ENCODE peak calls at places on chromosomes 12 and 14, in eight cellular contexts. C, U, P, N, K, Q, S and W are unnamed samples.

GRCh38 chr12:65335021-65335714 is 56.7 kb downstream of the MSRB3 start:
- DNase-seq in Q (no peak), U (no peak), C (peak; percentile 73), P (no peak), N (no peak), K (no peak), S (no peak), W (no peak)

GRCh38 chr14:25394356-25394755 is 344.4 kb upstream of the STXBP6 start:
- DNase-seq in N (no peak), P (no peak), K (no peak), U (no peak), S (no peak), Q (no peak), C (no peak), W (no peak)

GRCh38 chr12:52043386-52044212 is 7.6 kb upstream of the NR4A1 start:
- DNase-seq in K (peak; percentile 86), C (peak; percentile 63), S (no peak), U (no peak), P (no peak), N (no peak), Q (peak; percentile 62), W (peak; percentile 88)

GRCh38 chr14:64946310-64947045 is 3.9 kb upstream of the GPX2 start:
- DNase-seq in Q (no peak), P (no peak), S (no peak), N (no peak), K (no peak), C (no peak), U (no peak), W (no peak)

GRCh38 chr12:31369712-31370521 is 44.0 kb upstream of the SINHCAF start:
- DNase-seq in Q (peak; percentile 52), K (peak; percentile 39), U (peak; percentile 51), C (peak; percentile 43), N (peak; percentile 76), P (no peak), S (no peak), W (peak; percentile 54)

GRCh38 chr14:106044949-106045596 is 518.7 kb downstream of the TMEM121 start:
- DNase-seq in U (no peak), N (no peak), Q (no peak), P (peak; percentile 40), S (peak; percentile 76), K (peak; percentile 25), C (no peak), W (peak; percentile 39)

GRCh38 chr12:127270193-127270592 is 996.8 kb upstream of the TMEM132C start:
- DNase-seq in S (no peak), K (no peak), Q (no peak), U (peak; percentile 36), C (no peak), P (no peak), N (no peak), W (no peak)

GRCh38 chr12:131007794-131008460 is 54.2 kb downstream of the ADGRD1 start:
- DNase-seq in N (no peak), U (no peak), C (no peak), K (no peak), Q (no peak), S (no peak), P (no peak), W (no peak)

GRCh38 chr14:52856139-52856538 is 64.7 kb upstream of the GNPNAT1 start:
- DNase-seq in Q (no peak), N (no peak), C (no peak), K (no peak), U (no peak), P (no peak), S (no peak), W (no peak)

GRCh38 chr14:20415723-20416622 is 2.7 kb upstream of the TEP1 start:
- DNase-seq in Q (no peak), U (no peak), S (no peak), N (no peak), K (peak; percentile 28), P (peak; percentile 43), C (no peak), W (no peak)

GRCh38 chr12:122788387-122788786 is 14.0 kb downstream of the CCDC62 start:
- DNase-seq in N (no peak), S (no peak), C (no peak), Q (no peak), U (no peak), P (no peak), K (no peak), W (no peak)

GRCh38 chr12:57008113-57008687 is 1.9 kb upstream of the ZBTB39 start:
- DNase-seq in U (no peak), S (no peak), C (no peak), P (peak; percentile 62), Q (no peak), N (no peak), K (no peak), W (no peak)

GRCh38 chr14:74737753-74738325 is 24.9 kb downstream of the FCF1 start:
- DNase-seq in S (no peak), N (no peak), K (no peak), U (no peak), P (no peak), C (no peak), Q (no peak), W (no peak)

DNA sequence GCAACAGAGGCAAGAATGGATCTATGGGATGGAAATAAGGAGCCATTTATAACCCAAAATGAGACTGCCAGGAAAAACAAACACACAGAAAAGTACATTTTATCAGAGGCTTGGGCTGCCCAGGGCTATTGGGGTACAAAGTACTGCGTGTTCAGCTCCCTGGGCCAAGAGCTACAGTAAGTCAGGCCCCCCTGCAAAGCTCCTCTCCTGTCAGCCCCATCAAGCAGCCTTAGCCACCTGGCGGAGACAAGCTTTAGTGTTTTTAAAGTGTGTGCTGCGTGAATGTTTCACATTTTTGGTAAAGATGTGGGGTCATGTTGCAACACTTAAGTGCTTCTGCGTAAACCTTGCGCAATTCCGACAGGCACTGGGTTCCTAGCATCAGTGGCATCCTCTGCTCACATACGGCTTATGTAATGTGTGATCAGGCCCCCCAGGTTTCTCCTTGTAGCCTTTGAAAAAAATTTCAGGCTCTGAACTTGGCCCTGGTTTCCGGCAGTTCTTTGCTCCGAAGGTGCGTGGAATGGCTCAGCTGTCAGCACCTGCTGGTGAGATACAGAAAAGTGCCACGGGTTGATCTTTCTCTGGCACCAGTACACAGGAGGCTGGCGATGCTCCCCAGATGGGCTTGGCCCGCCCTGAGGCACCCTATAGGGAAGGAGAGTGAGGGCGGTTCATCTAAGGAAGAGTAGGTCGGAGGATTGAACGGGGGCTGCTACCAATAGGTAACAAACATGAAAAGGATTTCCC is 198.7 kb upstream of the EEA1 start:
- DNase-seq in C (peak; percentile 27), N (peak; percentile 55), U (peak; percentile 81), P (peak; percentile 44), K (peak; percentile 84), Q (peak; percentile 85), S (peak; percentile 75), W (no peak)
- TF ChIP-seq CTCF in C (no peak), N (peak; percentile 43), U (no peak), P (peak; percentile 43), K (peak; percentile 81), Q (no peak), S (peak; percentile 43), W (no peak)

DNA sequence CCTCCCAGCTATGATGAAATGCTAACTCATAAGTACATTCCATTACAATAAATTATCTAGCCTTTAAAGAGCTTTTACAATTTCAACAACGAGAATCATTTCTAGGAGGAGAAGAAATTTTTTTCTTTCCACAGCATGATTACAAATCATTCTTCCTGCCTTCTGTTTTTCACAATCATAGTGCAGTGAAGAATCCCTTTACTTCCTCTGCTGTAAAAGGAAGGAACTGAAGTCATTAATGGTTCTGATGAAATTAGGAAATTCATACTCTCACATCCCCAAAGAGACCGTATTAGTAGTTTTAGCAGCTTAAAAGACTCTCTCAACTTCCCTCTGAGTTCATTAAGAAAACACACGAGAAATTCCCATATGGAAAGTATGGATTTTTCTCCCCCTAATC is 58.7 kb upstream of the KITLG start:
- DNase-seq in Q (no peak), S (no peak), C (no peak), N (no peak), P (no peak), K (no peak), U (no peak), W (no peak)
- H3K27ac ChIP-seq in Q (no peak overlapping the region), S (peak overlapping the region; percentile 34), C (peak overlapping the region; percentile 48), N (no peak overlapping the region), P (no peak overlapping the region), K (no peak overlapping the region), U (no peak overlapping the region), W (no peak overlapping the region)

GRCh38 chr12:124856132-124856841 is 7.4 kb downstream of the SCARB1 start:
- DNase-seq in P (no peak), N (no peak), C (no peak), U (no peak), K (no peak), S (no peak), Q (no peak), W (no peak)
- TF ChIP-seq CTCF in P (peak; percentile 13), N (no peak), C (no peak), U (no peak), K (no peak), S (peak; percentile 35), Q (no peak), W (no peak)

GRCh38 chr12:19044430-19044829 is 85.1 kb upstream of the PLEKHA5 start:
- DNase-seq in S (no peak), P (no peak), K (no peak), Q (no peak), N (no peak), U (no peak), C (no peak), W (no peak)
- H3K27ac ChIP-seq in S (no peak overlapping the region), P (no peak overlapping the region), K (no peak overlapping the region), Q (no peak overlapping the region), N (no peak overlapping the region), U (no peak overlapping the region), C (no peak overlapping the region), W (no peak overlapping the region)

GRCh38 chr14:100281286-100282082 is 24.8 kb downstream of the SLC25A29 start:
- DNase-seq in Q (no peak), K (no peak), N (peak; percentile 65), S (peak; percentile 71), C (no peak), P (no peak), U (peak; percentile 69), W (no peak)

GRCh38 chr14:100279563-100279962 is 26.7 kb downstream of the SLC25A29 start:
- DNase-seq in U (no peak), C (no peak), P (no peak), S (no peak), K (no peak), N (no peak), Q (no peak), W (no peak)

GRCh38 chr14:100282083-100282350 is 24.2 kb downstream of the SLC25A29 start:
- DNase-seq in C (no peak), K (no peak), U (no peak), N (no peak), Q (no peak), P (no peak), S (no peak), W (no peak)

GRCh38 chr14:100279133-100279532 is 27.1 kb downstream of the SLC25A29 start:
- DNase-seq in Q (no peak), K (no peak), C (no peak), P (no peak), S (no peak), U (no peak), N (no peak), W (no peak)

DNA sequence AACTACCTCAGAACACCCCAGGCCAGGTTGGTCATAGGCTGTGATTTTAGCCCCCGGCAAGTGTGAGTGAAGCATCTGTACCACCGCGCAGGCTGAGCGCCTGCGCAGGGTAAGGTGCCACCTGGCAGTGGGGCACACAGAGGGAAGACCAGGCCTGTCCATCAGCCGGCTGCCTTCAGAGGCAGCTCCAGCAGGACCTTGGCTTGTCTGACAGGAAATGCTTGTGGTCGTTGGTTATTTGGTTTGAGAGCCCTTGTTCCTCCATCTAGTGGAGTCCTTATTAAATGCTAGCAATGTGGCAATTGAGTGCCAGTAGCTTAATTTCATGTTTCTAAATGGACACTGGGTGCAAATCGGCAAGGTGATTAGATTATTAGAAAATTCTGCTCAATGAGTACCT is 27.5 kb downstream of the SLC25A29 start:
- DNase-seq in K (no peak), P (no peak), U (peak; percentile 60), N (no peak), C (no peak), S (peak; percentile 70), Q (peak; percentile 47), W (no peak)
- TF ChIP-seq CTCF in K (no peak), P (no peak), U (no peak), N (no peak), C (no peak), S (peak; percentile 16), Q (no peak), W (no peak)